ENCODE peak calls at places on chromosomes 13 and 19, in four cellular contexts. P is HEK293T, C is K562, I is HepG2. Z is an unnamed sample.

GRCh38 chr13:75635101-75635620 is 969 bp upstream of the LMO7 start:
- DNase-seq in P (peak), I (peak), C (no peak), Z (no peak)

GRCh38 chr13:76885203-76886004 is 801 bp downstream of the KCTD12 start:
- DNase-seq in C (peak), I (no peak), P (peak), Z (peak)

GRCh38 chr13:50357586-50358118 is 342.4 kb downstream of the KCNRG start:
- DNase-seq in P (peak), C (peak), I (no peak), Z (no peak)

GRCh38 chr13:97934590-97934989 is 18.9 kb upstream of the IPO5 start:
- DNase-seq in I (no peak), C (no peak), P (no peak), Z (no peak)

GRCh38 chr19:7988307-7988706 is 17.1 kb downstream of the ELAVL1 start:
- DNase-seq in C (no peak), P (no peak), I (no peak), Z (no peak)

GRCh38 chr13:110063490-110063889 is 243.5 kb downstream of the COL4A1 start:
- DNase-seq in I (no peak), C (no peak), P (no peak), Z (no peak)

GRCh38 chr19:35901854-35902661 is at the start of gene HCST:
- DNase-seq in I (no peak), C (peak), P (no peak), Z (no peak)

GRCh38 chr13:66992183-66992582 is 238.0 kb downstream of the PCDH9 start:
- DNase-seq in I (no peak), C (no peak), P (peak), Z (no peak)

GRCh38 chr13:28744656-28745055 is 25.9 kb upstream of the SLC46A3 start:
- DNase-seq in P (no peak), I (no peak), C (no peak), Z (no peak)

GRCh38 chr13:74026753-74027152 is 107.5 kb downstream of the KLF12 start:
- DNase-seq in I (no peak), P (no peak), C (no peak), Z (peak)

GRCh38 chr13:105035092-105035491 is 1500.4 kb downstream of the EFNB2 start:
- DNase-seq in P (no peak), I (no peak), C (no peak), Z (no peak)

GRCh38 chr19:3801412-3802096 is 15.4 kb upstream of the MATK start:
- DNase-seq in C (peak), P (no peak), I (no peak), Z (peak)
- TF ChIP-seq ELF4 in C (no peak), P (no peak), I (no peak), Z (no peak)

DNA sequence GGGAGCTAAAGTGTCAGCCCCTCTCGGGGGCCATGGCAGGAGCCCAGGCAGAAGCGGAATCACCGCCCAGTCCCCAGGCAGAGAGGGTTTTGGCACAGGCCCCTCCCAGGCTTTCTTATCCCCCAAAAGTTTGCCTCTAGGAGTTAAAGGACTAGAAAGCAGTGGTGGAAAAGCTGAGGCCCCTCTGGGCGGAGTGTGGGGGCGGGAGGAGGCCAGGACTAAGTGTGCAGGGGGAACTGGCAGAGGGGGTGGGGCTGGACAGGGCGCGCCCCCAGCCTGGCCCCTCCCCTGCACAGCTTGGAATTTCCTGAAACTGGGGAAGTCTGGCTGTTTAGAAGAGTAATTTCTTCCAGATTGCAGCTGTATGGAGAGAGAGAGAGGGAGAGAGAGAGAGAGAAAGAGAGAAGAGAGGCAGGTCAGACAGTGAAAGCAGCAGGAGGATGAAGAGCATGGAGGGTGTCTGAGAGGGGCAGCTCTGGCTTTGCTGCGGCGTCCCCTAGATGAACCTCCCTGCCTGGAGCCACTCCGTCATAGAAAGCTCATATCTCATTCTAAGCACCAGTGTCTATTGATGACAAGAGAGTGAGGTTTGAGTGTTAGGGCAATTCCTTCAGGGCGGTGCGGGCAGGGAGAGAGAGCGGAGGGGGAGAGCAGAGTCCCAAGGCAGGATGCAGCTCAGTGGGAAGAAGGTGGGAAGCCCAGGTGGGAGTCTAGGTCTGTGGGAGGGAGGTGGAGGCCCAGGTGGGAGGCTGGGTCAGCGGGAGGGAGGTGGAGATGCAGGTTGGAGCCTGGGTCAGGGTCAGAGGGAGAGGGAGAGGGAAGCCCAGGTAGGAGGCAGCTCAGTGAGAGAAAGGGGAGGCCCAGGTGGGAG is at the start of gene CDC42EP5:
- DNase-seq in C (peak), P (no peak), I (no peak), Z (no peak)
- TF ChIP-seq ELF4 in C (no peak), P (no peak), I (no peak), Z (no peak)

GRCh38 chr13:78862460-78862859 is 203.5 kb upstream of the OBI1 start:
- DNase-seq in P (no peak), C (no peak), I (no peak), Z (no peak)

DNA sequence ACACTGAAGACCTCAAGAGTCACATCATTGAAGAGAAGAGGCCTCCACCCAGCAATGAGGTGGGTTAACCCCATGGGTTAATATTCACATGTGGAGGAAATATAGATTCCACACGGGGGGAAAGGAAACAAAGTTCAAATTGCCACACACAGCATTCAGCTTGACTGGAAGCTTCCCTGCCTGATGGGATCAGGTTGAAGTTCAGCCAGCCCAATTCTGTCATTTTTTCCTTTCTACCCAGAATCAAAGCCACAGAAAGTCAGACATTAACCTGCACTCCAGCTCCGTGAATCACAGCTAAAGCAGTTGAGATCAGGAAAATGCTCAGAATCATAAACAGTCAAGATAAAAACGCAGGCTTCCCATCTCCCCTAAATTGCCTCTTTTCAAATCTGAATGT is 208.7 kb upstream of the OBI1 start:
- DNase-seq in C (no peak), I (peak), P (no peak), Z (no peak)
- TF ChIP-seq ELF4 in C (no peak), I (no peak), P (no peak), Z (no peak)

GRCh38 chr19:17404621-17405249 is 695 bp downstream of the BST2 start:
- DNase-seq in I (no peak), C (peak), P (no peak), Z (no peak)
- TF ChIP-seq ELF4 in I (no peak), C (no peak), P (no peak), Z (no peak)

GRCh38 chr13:42110410-42111155 is 62.1 kb downstream of the DGKH start:
- DNase-seq in C (peak), I (peak), P (peak), Z (no peak)

GRCh38 chr13:42114278-42114677 is 65.8 kb downstream of the DGKH start:
- DNase-seq in C (no peak), I (no peak), P (no peak), Z (no peak)

GRCh38 chr13:42113478-42113877 is 65.0 kb downstream of the DGKH start:
- DNase-seq in C (peak), I (no peak), P (no peak), Z (no peak)

GRCh38 chr13:42114912-42115311 is 66.5 kb downstream of the DGKH start:
- DNase-seq in I (no peak), P (no peak), C (no peak), Z (no peak)

GRCh38 chr13:42112864-42113263 is 64.4 kb downstream of the DGKH start:
- DNase-seq in C (no peak), P (no peak), I (no peak), Z (no peak)
- TF ChIP-seq ELF4 in C (no peak), P (no peak), I (no peak), Z (no peak)

DNA sequence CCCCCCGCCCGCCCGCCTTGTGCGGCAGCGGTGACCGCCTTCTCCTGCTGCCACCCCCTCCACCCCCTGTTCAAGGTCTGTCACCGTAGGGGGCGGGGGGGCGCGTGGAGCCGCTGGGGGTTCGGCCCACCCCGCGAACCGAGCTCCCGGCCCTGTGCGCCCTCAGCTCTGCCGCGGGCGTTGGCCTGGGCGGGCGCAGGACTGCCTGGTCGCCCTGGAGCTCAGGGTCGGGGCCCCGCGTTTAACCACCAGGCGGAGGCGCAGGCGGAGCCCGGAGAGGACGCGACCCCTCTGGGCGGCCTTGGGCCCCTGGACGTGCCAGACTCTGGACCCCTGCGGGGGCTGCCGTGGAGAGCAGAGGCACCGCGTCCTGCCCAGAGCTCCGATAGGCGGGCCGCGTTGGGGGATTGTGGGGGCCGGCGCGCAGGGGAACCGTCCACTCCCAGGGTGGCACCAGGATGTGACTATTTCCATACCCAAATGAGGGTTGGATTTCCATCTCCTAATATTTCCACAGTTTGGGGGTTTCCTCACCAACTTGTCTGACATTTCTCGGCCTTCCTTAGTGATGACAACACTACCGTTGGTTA is 13.0 kb upstream of the USP29 start:
- DNase-seq in I (no peak), P (no peak), C (no peak), Z (no peak)
- TF ChIP-seq ELF4 in I (no peak), P (no peak), C (no peak), Z (no peak)

DNA sequence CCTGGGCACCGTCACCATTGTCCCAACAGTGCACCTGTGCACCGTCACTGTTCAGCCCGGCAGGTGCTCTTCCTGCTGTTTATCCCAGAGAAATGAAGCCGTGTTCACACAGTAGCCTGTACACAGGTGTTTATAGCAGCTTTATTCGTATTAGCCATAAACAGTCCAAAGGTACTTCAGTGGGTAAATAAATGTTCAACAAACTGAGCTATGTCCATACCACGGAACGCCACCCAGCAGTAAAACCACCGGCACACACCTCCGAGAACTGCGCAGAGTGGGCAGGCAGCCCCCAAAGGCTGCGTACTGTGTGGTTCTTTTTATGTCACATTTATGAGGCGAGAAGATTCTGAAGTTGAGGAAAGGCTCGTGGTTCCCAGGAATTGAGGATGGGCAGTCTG is 44.9 kb upstream of the DCUN1D2 start:
- DNase-seq in P (no peak), I (no peak), C (no peak), Z (no peak)
- TF ChIP-seq ELF4 in P (no peak), I (no peak), C (no peak), Z (no peak)